ENCODE peak calls at places on chromosomes 4 and X, in six cellular contexts. One of them, this sample, is unnamed.

GRCh38 chr4:77833158-77833724 is 14.1 kb upstream of the CNOT6L start:
- DNase-seq in AG04450: no peak
- DNase-seq in DND-41: no peak
- DNase-seq in B cell: no peak
- DNase-seq in prostate gland: no peak
- DNase-seq in nephron progenitor cell: no peak
- DNase-seq in this sample: no peak

GRCh38 chrX:108216405-108216804 is 124.8 kb downstream of the ATG4A start:
- DNase-seq in nephron progenitor cell: no peak
- DNase-seq in B cell: no peak
- DNase-seq in AG04450: no peak
- DNase-seq in DND-41: no peak
- DNase-seq in prostate gland: no peak
- DNase-seq in this sample: no peak

GRCh38 chrX:2468406-2469195 is 32.2 kb downstream of the DHRSX start:
- DNase-seq in DND-41: no peak
- DNase-seq in nephron progenitor cell: no peak
- DNase-seq in B cell: no peak
- DNase-seq in prostate gland: no peak
- DNase-seq in AG04450: no peak
- DNase-seq in this sample: no peak

GRCh38 chr4:175308236-175308635 is 390.1 kb downstream of the ADAM29 start:
- DNase-seq in nephron progenitor cell: no peak
- DNase-seq in B cell: no peak
- DNase-seq in prostate gland: no peak
- DNase-seq in DND-41: no peak
- DNase-seq in AG04450: peak; percentile 1
- DNase-seq in this sample: no peak

GRCh38 chrX:45668686-45669443 is 468.2 kb upstream of the DIPK2B start:
- DNase-seq in nephron progenitor cell: no peak
- DNase-seq in AG04450: peak; percentile 55
- DNase-seq in DND-41: no peak
- DNase-seq in prostate gland: no peak
- DNase-seq in B cell: no peak
- DNase-seq in this sample: peak; percentile 72

GRCh38 chr4:150080335-150080734 is 2.1 kb downstream of the DCLK2 start:
- DNase-seq in prostate gland: no peak
- DNase-seq in AG04450: no peak
- DNase-seq in nephron progenitor cell: no peak
- DNase-seq in B cell: no peak
- DNase-seq in DND-41: no peak
- DNase-seq in this sample: no peak

GRCh38 chr4:85725727-85726170 is 250.8 kb downstream of the ARHGAP24 start:
- DNase-seq in DND-41: no peak
- DNase-seq in nephron progenitor cell: no peak
- DNase-seq in B cell: peak; percentile 69
- DNase-seq in prostate gland: no peak
- DNase-seq in AG04450: no peak
- DNase-seq in this sample: no peak

GRCh38 chr4:128385683-128386304 is 98.2 kb upstream of the PGRMC2 start:
- DNase-seq in prostate gland: peak; percentile 34
- DNase-seq in nephron progenitor cell: no peak
- DNase-seq in B cell: no peak
- DNase-seq in AG04450: no peak
- DNase-seq in DND-41: no peak
- DNase-seq in this sample: no peak

GRCh38 chrX:88613338-88613737 is 133.7 kb upstream of the CPXCR1 start:
- DNase-seq in nephron progenitor cell: peak; percentile 33
- DNase-seq in B cell: no peak
- DNase-seq in DND-41: no peak
- DNase-seq in prostate gland: no peak
- DNase-seq in AG04450: no peak
- DNase-seq in this sample: no peak

GRCh38 chr4:147693202-147693601 is 9.2 kb upstream of the PRMT9 start:
- DNase-seq in prostate gland: no peak
- DNase-seq in nephron progenitor cell: no peak
- DNase-seq in AG04450: no peak
- DNase-seq in DND-41: no peak
- DNase-seq in B cell: no peak
- DNase-seq in this sample: no peak

GRCh38 chrX:121150217-121150616 is 102.8 kb downstream of the GLUD2 start:
- DNase-seq in DND-41: no peak
- DNase-seq in B cell: no peak
- DNase-seq in prostate gland: no peak
- DNase-seq in nephron progenitor cell: no peak
- DNase-seq in AG04450: no peak
- DNase-seq in this sample: no peak

GRCh38 chr4:96193061-96193460 is 353.2 kb downstream of the PDHA2 start:
- DNase-seq in AG04450: no peak
- DNase-seq in DND-41: no peak
- DNase-seq in B cell: no peak
- DNase-seq in nephron progenitor cell: no peak
- DNase-seq in prostate gland: no peak
- DNase-seq in this sample: no peak

GRCh38 chr4:55768291-55768690 is 51.3 kb upstream of the EXOC1L start:
- DNase-seq in DND-41: no peak
- DNase-seq in AG04450: peak; percentile 27
- DNase-seq in prostate gland: no peak
- DNase-seq in B cell: no peak
- DNase-seq in nephron progenitor cell: no peak
- DNase-seq in this sample: peak; percentile 49

GRCh38 chr4:182190306-182190705 is 52.9 kb upstream of the TENM3 start:
- DNase-seq in B cell: no peak
- DNase-seq in DND-41: no peak
- DNase-seq in AG04450: no peak
- DNase-seq in prostate gland: no peak
- DNase-seq in nephron progenitor cell: no peak
- DNase-seq in this sample: no peak

GRCh38 chrX:115602729-115603389 is 41.9 kb downstream of the PLS3 start:
- DNase-seq in prostate gland: no peak
- DNase-seq in DND-41: no peak
- DNase-seq in AG04450: no peak
- DNase-seq in B cell: no peak
- DNase-seq in nephron progenitor cell: no peak
- DNase-seq in this sample: no peak

DNA sequence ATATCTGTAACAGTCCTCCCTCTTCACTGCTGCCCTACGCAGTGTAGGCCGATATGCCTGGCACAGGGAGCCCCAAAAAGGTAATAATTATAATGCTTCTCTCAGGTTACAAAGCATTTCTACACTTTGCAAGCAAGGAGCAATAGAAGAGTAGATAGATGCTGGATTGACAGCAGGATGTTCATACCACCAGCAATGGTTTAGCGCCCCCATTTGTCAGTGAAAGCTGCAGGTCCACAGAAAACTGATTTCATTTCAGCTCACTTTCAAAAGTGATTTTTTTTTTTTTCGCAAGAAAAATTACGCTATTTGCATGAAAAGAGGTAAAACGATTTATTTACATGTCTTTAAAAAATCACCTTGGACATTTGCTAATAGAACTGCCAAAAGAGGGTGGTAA is 34.5 kb downstream of the HPF1 start:
- DNase-seq in DND-41: peak; percentile 18
- DNase-seq in B cell: peak; percentile 3
- DNase-seq in nephron progenitor cell: no peak
- DNase-seq in AG04450: no peak
- DNase-seq in prostate gland: no peak
- DNase-seq in this sample: no peak
- TF ChIP-seq CTCF in DND-41: peak; percentile 48
- TF ChIP-seq CTCF in B cell: no peak
- TF ChIP-seq CTCF in nephron progenitor cell: no peak
- TF ChIP-seq CTCF in AG04450: peak; percentile 39
- TF ChIP-seq CTCF in prostate gland: no peak
- TF ChIP-seq CTCF in this sample: peak; percentile 28

GRCh38 chr4:114383055-114383454 is 215.6 kb upstream of the UGT8 start:
- DNase-seq in nephron progenitor cell: no peak
- DNase-seq in prostate gland: no peak
- DNase-seq in DND-41: no peak
- DNase-seq in B cell: no peak
- DNase-seq in AG04450: no peak
- DNase-seq in this sample: no peak

GRCh38 chr4:114385195-114385985 is 213.2 kb upstream of the UGT8 start:
- DNase-seq in nephron progenitor cell: no peak
- DNase-seq in B cell: no peak
- DNase-seq in prostate gland: no peak
- DNase-seq in DND-41: no peak
- DNase-seq in AG04450: no peak
- DNase-seq in this sample: no peak

GRCh38 chr4:114384629-114385028 is 214.0 kb upstream of the UGT8 start:
- DNase-seq in AG04450: peak; percentile 27
- DNase-seq in DND-41: no peak
- DNase-seq in nephron progenitor cell: no peak
- DNase-seq in prostate gland: no peak
- DNase-seq in B cell: peak; percentile 29
- DNase-seq in this sample: peak; percentile 55

GRCh38 chr4:114383721-114384120 is 214.9 kb upstream of the UGT8 start:
- DNase-seq in B cell: no peak
- DNase-seq in AG04450: peak; percentile 65
- DNase-seq in prostate gland: no peak
- DNase-seq in DND-41: no peak
- DNase-seq in nephron progenitor cell: no peak
- DNase-seq in this sample: peak; percentile 87

GRCh38 chr4:114386637-114387233 is 211.9 kb upstream of the UGT8 start:
- DNase-seq in AG04450: no peak
- DNase-seq in DND-41: no peak
- DNase-seq in nephron progenitor cell: peak; percentile 7
- DNase-seq in prostate gland: no peak
- DNase-seq in B cell: peak; percentile 50
- DNase-seq in this sample: peak; percentile 29
- TF ChIP-seq CTCF in AG04450: peak; percentile 61
- TF ChIP-seq CTCF in DND-41: peak; percentile 79
- TF ChIP-seq CTCF in nephron progenitor cell: peak; percentile 79
- TF ChIP-seq CTCF in prostate gland: peak; percentile 78
- TF ChIP-seq CTCF in B cell: peak; percentile 96
- TF ChIP-seq CTCF in this sample: peak; percentile 45

GRCh38 chr4:83582289-83582756 is 46.4 kb downstream of the GPAT3 start:
- DNase-seq in DND-41: no peak
- DNase-seq in AG04450: no peak
- DNase-seq in prostate gland: peak; percentile 58
- DNase-seq in nephron progenitor cell: no peak
- DNase-seq in B cell: no peak
- DNase-seq in this sample: peak; percentile 22
- TF ChIP-seq CTCF in DND-41: peak; percentile 11
- TF ChIP-seq CTCF in AG04450: no peak
- TF ChIP-seq CTCF in prostate gland: no peak
- TF ChIP-seq CTCF in nephron progenitor cell: no peak
- TF ChIP-seq CTCF in B cell: peak; percentile 22
- TF ChIP-seq CTCF in this sample: no peak

GRCh38 chrX:153970398-153971123 is 1.1 kb downstream of the HCFC1 start:
- DNase-seq in prostate gland: no peak
- DNase-seq in AG04450: no peak
- DNase-seq in B cell: no peak
- DNase-seq in DND-41: peak; percentile 84
- DNase-seq in nephron progenitor cell: peak; percentile 54
- DNase-seq in this sample: peak; percentile 29
- TF ChIP-seq CTCF in prostate gland: no peak
- TF ChIP-seq CTCF in AG04450: no peak
- TF ChIP-seq CTCF in B cell: no peak
- TF ChIP-seq CTCF in DND-41: no peak
- TF ChIP-seq CTCF in nephron progenitor cell: no peak
- TF ChIP-seq CTCF in this sample: no peak